ENCODE peak calls at places on chromosomes 7 and 10, in six cellular contexts. Y is hypothalamus; J is activated naive CD8-positive, alpha-beta T cell treated with anti-CD3 and anti-CD28 coated beads, Interleukin-2, amount 50 U/mL, for 24 hours; N is endodermal cell; H is foreskin fibroblast; B is NB4. W is an unnamed sample.

GRCh38 chr7:36304099-36304425 is 85.6 kb upstream of the ANLN start:
- DNase-seq in J (no peak), B (no peak), H (no peak), N (no peak), Y (no peak), W (no peak)

GRCh38 chr10:104199567-104199966 is 32.6 kb downstream of the CFAP43 start:
- DNase-seq in J (no peak), B (no peak), H (no peak), Y (no peak), N (no peak), W (no peak)

GRCh38 chr7:74355091-74355490 is 65.9 kb downstream of the CLIP2 start:
- DNase-seq in B (peak), J (no peak), H (peak), Y (peak), N (no peak), W (peak)

GRCh38 chr10:78539247-78539766 is 505.6 kb downstream of the RPS24 start:
- DNase-seq in H (no peak), Y (no peak), B (no peak), N (no peak), J (no peak), W (no peak)

GRCh38 chr10:125123363-125124113 is 36.8 kb downstream of the CTBP2 start:
- DNase-seq in B (no peak), J (no peak), H (peak), N (no peak), Y (peak), W (peak)

GRCh38 chr10:133388973-133389818 is 4.8 kb upstream of the MTG1 start:
- DNase-seq in N (no peak), B (peak), H (no peak), Y (no peak), J (peak), W (no peak)

GRCh38 chr7:130254555-130254954 is 12.1 kb upstream of the CPA2 start:
- DNase-seq in J (no peak), N (no peak), Y (no peak), H (no peak), B (no peak), W (no peak)

GRCh38 chr10:2137549-2138174 is 400.3 kb upstream of the ADARB2 start:
- DNase-seq in N (peak), Y (no peak), B (peak), H (no peak), J (no peak), W (peak)

GRCh38 chr7:7369134-7369533 is 166.5 kb downstream of the COL28A1 start:
- DNase-seq in H (no peak), Y (no peak), J (no peak), B (no peak), N (no peak), W (no peak)

GRCh38 chr7:99843808-99844207 is 16.0 kb downstream of the CYP3A43 start:
- DNase-seq in H (peak), N (no peak), B (peak), J (no peak), Y (no peak), W (peak)

GRCh38 chr7:23955145-23955544 is 245.1 kb downstream of the STK31 start:
- DNase-seq in Y (no peak), J (no peak), B (no peak), H (no peak), N (no peak), W (peak)

GRCh38 chr7:50858528-50859245 is 76.0 kb upstream of the GRB10 start:
- DNase-seq in Y (no peak), B (no peak), H (no peak), N (no peak), J (no peak), W (no peak)

GRCh38 chr7:47464266-47464665 is 117.6 kb downstream of the TNS3 start:
- DNase-seq in N (no peak), Y (no peak), B (no peak), J (no peak), H (no peak), W (no peak)

GRCh38 chr7:38798552-38799267 is 110.3 kb downstream of the VPS41 start:
- DNase-seq in J (no peak), H (no peak), Y (no peak), N (peak), B (no peak), W (no peak)

GRCh38 chr7:81112731-81113130 is 193.9 kb upstream of the SEMA3C start:
- DNase-seq in N (no peak), Y (no peak), H (no peak), J (no peak), B (no peak), W (no peak)

GRCh38 chr7:7321681-7322080 is 139.3 kb downstream of the C1GALT1 start:
- DNase-seq in N (no peak), Y (no peak), J (no peak), B (no peak), H (no peak), W (peak)

GRCh38 chr10:74947781-74948401 is 121.5 kb downstream of the KAT6B start:
- DNase-seq in B (no peak), H (no peak), N (no peak), Y (no peak), J (no peak), W (peak)

GRCh38 chr7:17123020-17123419 is 175.4 kb upstream of the AHR start:
- DNase-seq in H (peak), J (no peak), N (no peak), Y (no peak), B (peak), W (peak)

GRCh38 chr10:10605551-10606081 is 412.1 kb upstream of the CELF2 start:
- DNase-seq in J (no peak), Y (no peak), B (peak), H (peak), N (no peak), W (peak)

GRCh38 chr7:159105845-159106614 is 38.6 kb downstream of the VIPR2 start:
- DNase-seq in Y (no peak), B (no peak), J (no peak), H (no peak), N (peak), W (no peak)

GRCh38 chr10:126569513-126570447 is 100.7 kb downstream of the C10orf90 start:
- DNase-seq in B (no peak), N (no peak), J (no peak), Y (no peak), H (peak), W (peak)

GRCh38 chr10:116151076-116151475 is 121.9 kb downstream of the GFRA1 start:
- DNase-seq in J (no peak), H (no peak), Y (no peak), B (no peak), N (no peak), W (peak)

GRCh38 chr10:14296081-14296709 is 34.5 kb downstream of the FRMD4A start:
- DNase-seq in J (no peak), N (peak), B (no peak), H (no peak), Y (no peak), W (peak)

GRCh38 chr7:6442114-6442513 is 5.6 kb downstream of the DAGLB start:
- DNase-seq in B (peak), N (no peak), J (no peak), Y (no peak), H (no peak), W (no peak)

GRCh38 chr7:135645296-135645904 is 16.9 kb upstream of the STMP1 start:
- DNase-seq in Y (no peak), H (no peak), J (no peak), N (no peak), B (peak), W (peak)

GRCh38 chr10:48633381-48634197 is 28.7 kb upstream of the ARHGAP22 start:
- DNase-seq in N (no peak), Y (no peak), H (no peak), J (no peak), B (peak), W (no peak)

GRCh38 chr10:11546581-11546980 is 64.9 kb downstream of the USP6NL start:
- DNase-seq in N (no peak), B (no peak), Y (no peak), J (no peak), H (peak), W (peak)

GRCh38 chr7:8109196-8110022 is 140.8 kb downstream of the GLCCI1 start:
- DNase-seq in H (peak), Y (no peak), N (no peak), J (no peak), B (no peak), W (peak)

GRCh38 chr10:11145498-11145855 is 127.8 kb downstream of the CELF2 start:
- DNase-seq in B (peak), H (no peak), Y (no peak), J (peak), N (no peak), W (no peak)

GRCh38 chr10:101236376-101237079 is 7.3 kb upstream of the LBX1 start:
- DNase-seq in B (no peak), J (no peak), Y (no peak), H (no peak), N (peak), W (no peak)

GRCh38 chr10:102644066-102644645 is at the start of gene TRIM8:
- DNase-seq in H (no peak), Y (peak), N (peak), J (peak), B (peak), W (peak)

GRCh38 chr7:7693881-7694280 is 24.5 kb downstream of the RPA3 start:
- DNase-seq in J (no peak), H (peak), Y (no peak), B (no peak), N (no peak), W (peak)

GRCh38 chr7:18153183-18153748 is 125.6 kb upstream of the PRPS1L1 start:
- DNase-seq in H (no peak), Y (no peak), N (no peak), J (no peak), B (no peak), W (peak)

GRCh38 chr7:151505433-151505832 is 14.3 kb downstream of the RHEB start:
- DNase-seq in N (no peak), H (no peak), B (no peak), Y (no peak), J (no peak), W (no peak)

GRCh38 chr10:124409696-124410095 is 9.0 kb downstream of the OAT start:
- DNase-seq in H (no peak), B (no peak), Y (no peak), J (no peak), N (no peak), W (no peak)

GRCh38 chr10:16258476-16259040 is 178.3 kb upstream of the PTER start:
- DNase-seq in H (no peak), J (no peak), Y (no peak), B (no peak), N (no peak), W (no peak)

GRCh38 chr7:129169705-129170319 is 18.6 kb upstream of the SMO start:
- DNase-seq in N (peak), B (no peak), Y (no peak), J (peak), H (no peak), W (no peak)

GRCh38 chr7:94417921-94418320 is 23.2 kb downstream of the COL1A2 start:
- DNase-seq in B (no peak), Y (no peak), H (no peak), N (no peak), J (no peak), W (no peak)

W was measured in M059J.